ENCODE peak calls at places on chromosome 14, in four cellular contexts. E, U, V and N are unnamed samples.
A peak's percentile ranks its signal among the peaks of the same experiment; 100 is the strongest.

GRCh38 chr14:91095178-91095577 is 18.7 kb upstream of the DGLUCY start:
- DNase-seq in E (no peak), V (no peak), U (no peak), N (no peak)

GRCh38 chr14:32693114-32693513 is 245.6 kb upstream of the NPAS3 start:
- DNase-seq in E (no peak), U (no peak), V (no peak), N (no peak)

GRCh38 chr14:104370256-104370870 is 209.2 kb upstream of the C14orf180 start:
- DNase-seq in V (no peak), E (peak; percentile 26), U (no peak), N (no peak)

GRCh38 chr14:56342419-56342901 is 224.2 kb downstream of the PELI2 start:
- DNase-seq in E (peak; percentile 24), V (no peak), U (no peak), N (no peak)

GRCh38 chr14:24834951-24835350 is 201.0 kb upstream of the GZMB start:
- DNase-seq in V (no peak), E (no peak), U (no peak), N (no peak)

GRCh38 chr14:65361920-65362319 is 50.6 kb upstream of the FUT8 start:
- DNase-seq in V (no peak), U (no peak), E (peak; percentile 22), N (no peak)

GRCh38 chr14:89221109-89221508 is 195.9 kb downstream of the FOXN3 start:
- DNase-seq in E (no peak), V (no peak), U (no peak), N (no peak)

GRCh38 chr14:69335421-69335820 is 62.7 kb downstream of the ERH start:
- DNase-seq in U (no peak), E (peak; percentile 62), V (no peak), N (no peak)

GRCh38 chr14:44897844-44898151 is 63.9 kb downstream of the KLHL28 start:
- DNase-seq in E (peak; percentile 51), U (no peak), V (no peak), N (no peak)

GRCh38 chr14:73723411-73723798 is 9.2 kb upstream of the PNMA1 start:
- DNase-seq in E (no peak), V (no peak), U (no peak), N (no peak)

GRCh38 chr14:63853831-63854293 is 1.1 kb downstream of the SYNE2 start:
- DNase-seq in U (peak; percentile 35), E (peak; percentile 76), V (peak; percentile 32), N (peak; percentile 19)

GRCh38 chr14:68139466-68140110 is 320.0 kb downstream of the RAD51B start:
- DNase-seq in E (no peak), U (no peak), V (no peak), N (no peak)

GRCh38 chr14:48536318-48536717 is 860.9 kb upstream of the MDGA2 start:
- DNase-seq in U (no peak), V (no peak), E (peak; percentile 70), N (no peak)

GRCh38 chr14:78253986-78254385 is 83.8 kb downstream of the NRXN3 start:
- DNase-seq in E (no peak), U (no peak), V (no peak), N (no peak)

GRCh38 chr14:95196826-95197497 is 39.6 kb upstream of the DICER1 start:
- DNase-seq in E (no peak), U (no peak), V (no peak), N (no peak)

GRCh38 chr14:37090026-37090425 is 82.4 kb downstream of the SLC25A21 start:
- DNase-seq in U (no peak), V (no peak), E (no peak), N (no peak)

GRCh38 chr14:54864526-54864925 is 38.1 kb downstream of the GCH1 start:
- DNase-seq in E (no peak), V (no peak), U (no peak), N (no peak)

GRCh38 chr14:87181288-87181687 is 811.7 kb downstream of the GALC start:
- DNase-seq in U (no peak), E (no peak), V (no peak), N (no peak)

GRCh38 chr14:91229005-91229382 is 15.5 kb downstream of the GPR68 start:
- DNase-seq in V (no peak), U (no peak), E (no peak), N (no peak)

GRCh38 chr14:63508033-63508432 is 35.1 kb downstream of the PPP2R5E start:
- DNase-seq in V (no peak), U (no peak), E (no peak), N (no peak)

GRCh38 chr14:65117795-65118746 is 15.8 kb upstream of the MAX start:
- DNase-seq in V (no peak), U (no peak), E (no peak), N (no peak)

GRCh38 chr14:90815817-90816662 is at the start of gene TTC7B:
- DNase-seq in V (no peak), E (peak; percentile 30), U (no peak), N (peak; percentile 40)

GRCh38 chr14:100842799-100843198 is 16.9 kb downstream of the MEG3 start:
- DNase-seq in U (no peak), V (no peak), E (peak; percentile 37), N (no peak)

GRCh38 chr14:80587096-80587724 is 354.3 kb downstream of the CEP128 start:
- DNase-seq in V (no peak), E (peak; percentile 54), U (no peak), N (no peak)

GRCh38 chr14:38316922-38317321 is 61.0 kb upstream of the CLEC14A start:
- DNase-seq in E (no peak), V (no peak), U (no peak), N (no peak)